ENCODE peak calls at places on chromosomes 6 and 20, in eight cellular contexts. C is left ventricle myocardium inferior, O is GM12865, X is cardiac muscle cell, T is BJ, K is HCT116, R is stomach, E is K562. F is an unnamed sample.

GRCh38 chr6:6801635-6802218 is 213.2 kb downstream of the LY86 start:
- DNase-seq in X (no peak), O (no peak), T (no peak), C (no peak), E (no peak), K (no peak), R (peak; percentile 16), F (no peak)

GRCh38 chr6:158191769-158192168 is 23.6 kb downstream of the GTF2H5 start:
- DNase-seq in E (no peak), C (no peak), T (no peak), X (no peak), O (no peak), K (no peak), R (no peak), F (no peak)

GRCh38 chr20:41524980-41525613 is 93.1 kb downstream of the CHD6 start:
- DNase-seq in R (peak; percentile 90), T (no peak), C (peak; percentile 83), X (peak; percentile 67), O (no peak), E (peak; percentile 76), K (no peak), F (peak; percentile 76)

GRCh38 chr6:11323666-11324452 is 91.4 kb upstream of the NEDD9 start:
- DNase-seq in E (no peak), O (peak; percentile 83), R (peak; percentile 40), C (peak; percentile 29), K (no peak), X (no peak), T (no peak), F (no peak)

GRCh38 chr6:1068068-1068467 is 243.8 kb upstream of the FOXQ1 start:
- DNase-seq in E (no peak), R (no peak), K (no peak), T (no peak), C (no peak), O (no peak), X (no peak), F (no peak)

GRCh38 chr6:106253194-106253593 is 72.4 kb downstream of the ATG5 start:
- DNase-seq in R (no peak), C (no peak), E (no peak), X (peak; percentile 31), O (no peak), T (peak; percentile 67), K (no peak), F (peak; percentile 96)

GRCh38 chr6:142531727-142532126 is 229.9 kb downstream of the ADGRG6 start:
- DNase-seq in C (no peak), T (no peak), R (no peak), O (no peak), K (no peak), E (no peak), X (peak; percentile 13), F (no peak)

GRCh38 chr20:49400904-49401303 is 81.6 kb downstream of the KCNB1 start:
- DNase-seq in C (no peak), O (no peak), K (no peak), R (no peak), X (peak; percentile 57), E (no peak), T (no peak), F (peak; percentile 55)

GRCh38 chr20:58102252-58102651 is 126.2 kb downstream of the ANKRD60 start:
- DNase-seq in X (peak; percentile 11), C (no peak), R (no peak), E (no peak), T (peak; percentile 59), O (no peak), K (no peak), F (no peak)

GRCh38 chr20:32539817-32540675 is 45.1 kb downstream of the NOL4L start:
- DNase-seq in O (peak; percentile 73), X (peak; percentile 30), E (peak; percentile 57), K (no peak), T (no peak), C (no peak), R (peak; percentile 56), F (no peak)

GRCh38 chr20:10219452-10219791 is 792 bp downstream of the SNAP25 start:
- DNase-seq in K (no peak), X (peak; percentile 86), O (peak; percentile 61), T (no peak), E (peak; percentile 65), R (peak; percentile 69), C (peak; percentile 70), F (peak; percentile 62)

GRCh38 chr6:74369556-74369993 is 673.6 kb downstream of the CD109 start:
- DNase-seq in X (peak; percentile 80), C (no peak), E (no peak), O (no peak), T (no peak), R (no peak), K (no peak), F (peak; percentile 95)

GRCh38 chr6:130811932-130812331 is 15.3 kb upstream of the SMLR1 start:
- DNase-seq in K (no peak), C (no peak), E (no peak), O (no peak), R (no peak), X (no peak), T (no peak), F (peak; percentile 12)

GRCh38 chr6:138109042-138109997 is 2.1 kb upstream of the PERP start:
- DNase-seq in C (peak; percentile 51), O (peak; percentile 78), K (peak; percentile 78), T (no peak), X (peak; percentile 81), E (peak; percentile 78), R (peak; percentile 85), F (peak; percentile 74)

GRCh38 chr6:136052046-136052445 is 198.1 kb downstream of the MTFR2 start:
- DNase-seq in K (no peak), R (no peak), X (peak; percentile 64), T (no peak), E (no peak), C (no peak), O (no peak), F (no peak)

GRCh38 chr6:167491403-167492095 is 166.7 kb downstream of the TTLL2 start:
- DNase-seq in E (no peak), T (no peak), K (no peak), C (no peak), X (no peak), R (no peak), O (no peak), F (no peak)

GRCh38 chr6:46220351-46221220 is 49.8 kb upstream of the ENPP5 start:
- DNase-seq in C (no peak), T (no peak), X (peak; percentile 37), O (peak; percentile 58), E (no peak), R (no peak), K (no peak), F (no peak)

GRCh38 chr6:26170181-26170580 is 83.0 kb downstream of the HFE start:
- DNase-seq in X (no peak), E (no peak), O (peak; percentile 50), T (no peak), K (no peak), R (no peak), C (no peak), F (no peak)

GRCh38 chr6:133918208-133918930 is 29.5 kb downstream of the TCF21 start:
- DNase-seq in R (no peak), K (no peak), O (no peak), C (no peak), X (no peak), E (no peak), T (no peak), F (no peak)

GRCh38 chr20:62350098-62350628 is 16.9 kb downstream of the LAMA5 start:
- DNase-seq in K (peak; percentile 87), R (peak; percentile 58), T (no peak), C (no peak), E (no peak), O (no peak), X (no peak), F (no peak)

DNA sequence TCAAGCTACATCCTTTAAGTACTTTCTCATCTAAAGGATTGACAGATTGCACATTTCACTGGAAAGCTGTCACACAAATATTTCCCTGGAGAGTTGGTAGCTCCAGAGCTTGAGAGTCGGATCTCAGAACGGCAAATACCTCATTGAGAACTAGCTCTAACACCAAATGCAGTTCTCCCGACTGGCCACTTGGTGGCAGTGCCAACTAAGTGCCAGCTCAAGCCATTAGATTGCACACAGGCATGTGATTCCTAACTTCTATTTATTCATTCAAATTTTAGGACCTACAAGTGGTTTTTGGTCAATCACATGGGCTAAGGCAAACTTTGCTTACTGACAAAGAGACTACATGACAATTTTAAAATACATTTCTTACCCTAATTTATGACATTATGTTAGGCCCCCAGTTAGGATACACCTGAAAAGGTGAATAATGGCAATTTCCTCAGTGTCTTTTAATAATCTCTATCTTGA is 7.9 kb upstream of the MCHR2 start:
- DNase-seq in K (peak; percentile 29), X (peak; percentile 74), O (peak; percentile 60), T (no peak), C (no peak), R (peak; percentile 45), E (peak; percentile 52), F (peak; percentile 66)
- TF ChIP-seq CTCF in K (peak; percentile 93), X (peak; percentile 92), O (peak; percentile 93), T (peak; percentile 94), C (peak; percentile 90), R (peak; percentile 79), E (peak; percentile 75), F (peak; percentile 97)

GRCh38 chr20:2585811-2586210 is 49.4 kb downstream of the TMC2 start:
- DNase-seq in K (no peak), O (no peak), T (peak; percentile 18), E (no peak), X (peak; percentile 30), R (no peak), C (no peak), F (peak; percentile 70)
- H3K4me3 ChIP-seq in K (no peak overlapping the region), O (no peak overlapping the region), T (no peak overlapping the region), E (no peak overlapping the region), X (no peak overlapping the region), R (no peak overlapping the region), C (no peak overlapping the region), F (no peak overlapping the region)

GRCh38 chr20:34708621-34709043 is 4.5 kb downstream of the TP53INP2 start:
- DNase-seq in X (peak; percentile 48), T (no peak), E (peak; percentile 74), R (peak; percentile 48), O (peak; percentile 68), C (peak; percentile 53), K (no peak), F (peak; percentile 45)

GRCh38 chr20:34709044-34709835 is 5.1 kb downstream of the TP53INP2 start:
- DNase-seq in O (peak; percentile 92), C (peak; percentile 89), T (no peak), R (peak; percentile 85), E (peak; percentile 78), X (peak; percentile 86), K (peak; percentile 57), F (peak; percentile 75)

GRCh38 chr20:34710568-34710839 is 6.4 kb downstream of the TP53INP2 start:
- DNase-seq in T (no peak), E (no peak), X (no peak), K (no peak), O (no peak), C (no peak), R (no peak), F (no peak)

GRCh38 chr20:34710861-34711574 is 6.9 kb downstream of the TP53INP2 start:
- DNase-seq in X (no peak), C (no peak), T (no peak), K (no peak), R (no peak), E (no peak), O (no peak), F (no peak)

GRCh38 chr20:34709836-34710567 is 5.9 kb downstream of the TP53INP2 start:
- DNase-seq in R (peak; percentile 83), E (no peak), K (peak; percentile 42), T (no peak), X (peak; percentile 28), O (no peak), C (peak; percentile 85), F (peak; percentile 53)
- TF ChIP-seq CTCF in R (no peak), E (no peak), K (peak; percentile 40), T (peak; percentile 55), X (no peak), O (peak; percentile 33), C (no peak), F (peak; percentile 12)

GRCh38 chr20:37528442-37529213 is 952 bp upstream of the BLCAP start:
- DNase-seq in C (no peak), E (no peak), R (no peak), K (no peak), O (no peak), T (no peak), X (no peak), F (peak; percentile 30)
- H3K4me3 ChIP-seq in C (peak overlapping the region; percentile 97), E (peak overlapping the region; percentile 84), R (peak overlapping the region; percentile 99), K (peak overlapping the region; percentile 97), O (peak overlapping the region; percentile 80), T (peak overlapping the region; percentile 94), X (peak overlapping the region; percentile 79), F (peak overlapping the region; percentile 96)

F was measured in fibroblast of mammary gland.